ENCODE peak calls at places on chromosomes 13 and 19, in ten cellular contexts. W is psoas muscle, I is tibial artery, H is hepatocyte, J is Peyer's patch, U is neuronal stem cell, O is cardiac muscle cell, S is GM23248, P is kidney, V is HCT116. B is an unnamed sample.

GRCh38 chr13:26386026-26386425 is 132.1 kb downstream of the CDK8 start:
- DNase-seq in W (no peak), I (no peak), H (no peak), J (no peak), U (no peak), O (no peak), S (no peak), P (no peak), V (no peak), B (no peak)

GRCh38 chr13:60617863-60618733 is 221.1 kb downstream of the TDRD3 start:
- DNase-seq in W (no peak), I (no peak), H (peak; percentile 19), J (no peak), U (no peak), O (peak; percentile 63), S (peak; percentile 68), P (no peak), V (no peak), B (no peak)

GRCh38 chr13:90171649-90172048 is 1175.8 kb upstream of the MIR17HG start:
- DNase-seq in W (no peak), I (no peak), H (no peak), J (no peak), U (no peak), O (peak; percentile 3), S (peak; percentile 9), P (no peak), V (no peak), B (no peak)

GRCh38 chr19:54462713-54463530 is 656 bp downstream of the LENG9 start:
- DNase-seq in W (peak; percentile 82), I (peak; percentile 89), H (peak; percentile 73), J (peak; percentile 87), U (peak; percentile 59), O (peak; percentile 81), S (peak; percentile 85), P (peak; percentile 92), V (no peak), B (peak; percentile 69)

GRCh38 chr13:31093145-31093885 is 68.4 kb downstream of the HSPH1 start:
- DNase-seq in W (no peak), I (no peak), H (no peak), J (no peak), U (no peak), O (no peak), S (peak; percentile 54), P (no peak), V (no peak), B (no peak)

GRCh38 chr19:11221082-11221598 is 18.3 kb upstream of the ANGPTL8 start:
- DNase-seq in W (no peak), I (no peak), H (no peak), J (no peak), U (no peak), O (no peak), S (no peak), P (no peak), V (no peak), B (no peak)

GRCh38 chr13:92622905-92623304 is 603.7 kb upstream of the GPC6 start:
- DNase-seq in W (no peak), I (no peak), H (no peak), J (no peak), U (no peak), O (no peak), S (no peak), P (no peak), V (no peak), B (no peak)

GRCh38 chr19:51607920-51608562 is 22.2 kb downstream of the SIGLEC5 start:
- DNase-seq in W (peak; percentile 74), I (peak; percentile 76), H (peak; percentile 62), J (peak; percentile 69), U (peak; percentile 30), O (peak; percentile 87), S (peak; percentile 83), P (peak; percentile 84), V (peak; percentile 64), B (peak; percentile 38)

GRCh38 chr19:38700933-38701454 is 43.3 kb downstream of the CAPN12 start:
- DNase-seq in W (no peak), I (no peak), H (no peak), J (no peak), U (no peak), O (no peak), S (no peak), P (no peak), V (no peak), B (no peak)

GRCh38 chr19:45768644-45769053 is 403 bp downstream of the SIX5 start:
- DNase-seq in W (no peak), I (no peak), H (peak; percentile 66), J (no peak), U (no peak), O (peak; percentile 64), S (peak; percentile 81), P (peak; percentile 88), V (no peak), B (peak; percentile 33)

GRCh38 chr19:29467824-29468401 is 57.9 kb upstream of the VSTM2B start:
- DNase-seq in W (no peak), I (no peak), H (peak; percentile 52), J (no peak), U (peak; percentile 9), O (peak; percentile 11), S (peak; percentile 30), P (no peak), V (peak; percentile 41), B (no peak)

GRCh38 chr19:50607874-50608785 is 31.6 kb downstream of the SYT3 start:
- DNase-seq in W (peak; percentile 58), I (no peak), H (peak; percentile 95), J (peak; percentile 60), U (peak; percentile 94), O (peak; percentile 92), S (peak; percentile 73), P (peak; percentile 91), V (peak; percentile 13), B (peak; percentile 78)

GRCh38 chr19:18119243-18120105 is 21.9 kb downstream of the MAST3 start:
- DNase-seq in W (no peak), I (no peak), H (no peak), J (no peak), U (no peak), O (no peak), S (no peak), P (no peak), V (no peak), B (peak; percentile 83)
- H3K27ac ChIP-seq in W (no peak overlapping the region), I (peak overlapping the region; percentile 68), H (no peak overlapping the region), J (peak overlapping the region; percentile 52), U (no peak overlapping the region), O (no peak overlapping the region), S (no peak overlapping the region), P (no peak overlapping the region), V (no peak overlapping the region), B (peak overlapping the region; percentile 85)

DNA sequence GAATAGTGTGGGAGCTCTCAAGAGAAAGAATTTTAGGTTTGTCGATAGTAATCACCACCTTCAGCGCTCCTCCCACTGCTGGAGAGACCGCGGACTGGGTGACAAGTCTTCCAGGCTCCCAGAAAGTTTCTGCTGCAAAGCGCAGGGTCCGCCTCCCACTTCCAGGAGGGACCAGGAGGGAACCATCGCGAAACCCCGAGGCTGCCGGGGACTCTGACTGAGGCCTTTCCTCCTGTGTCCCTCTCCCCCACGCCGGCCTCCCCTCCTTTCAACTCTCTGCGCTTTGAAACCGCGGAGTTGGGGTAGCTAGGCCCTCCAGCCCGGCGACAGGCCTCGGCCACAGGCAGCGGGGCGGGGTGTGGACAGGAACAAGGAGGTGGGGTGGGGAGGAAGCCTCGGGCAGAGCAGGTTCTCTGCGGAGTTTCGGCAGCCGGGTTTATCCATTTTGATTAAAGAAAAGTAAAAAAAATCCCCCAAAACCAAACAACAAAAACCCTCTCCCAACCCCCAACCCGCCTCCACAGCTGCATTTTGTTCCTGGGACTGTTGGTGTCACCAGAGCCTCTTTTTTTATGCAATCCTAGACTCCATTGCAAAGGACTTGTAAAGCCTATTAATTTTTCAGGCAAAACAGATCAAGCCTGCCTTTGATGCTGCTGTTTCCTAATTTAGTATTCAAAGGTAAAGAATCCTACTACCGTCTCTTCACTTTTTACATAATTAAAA is 157.2 kb downstream of the TM9SF2 start:
- DNase-seq in W (peak; percentile 39), I (peak; percentile 66), H (peak; percentile 73), J (peak; percentile 67), U (peak; percentile 65), O (peak; percentile 69), S (peak; percentile 79), P (peak; percentile 85), V (no peak), B (peak; percentile 65)
- H3K4me3 ChIP-seq in W (peak overlapping the region; percentile 60), I (peak overlapping the region; percentile 47), H (peak overlapping the region; percentile 31), J (peak overlapping the region; percentile 42), U (peak overlapping the region; percentile 43), O (peak overlapping the region; percentile 7), S (peak overlapping the region; percentile 73), P (peak overlapping the region; percentile 42), V (no peak overlapping the region), B (peak overlapping the region; percentile 52)

GRCh38 chr13:42617262-42617661 is 43.3 kb downstream of the TNFSF11 start:
- DNase-seq in W (no peak), I (no peak), H (no peak), J (no peak), U (no peak), O (no peak), S (no peak), P (no peak), V (no peak), B (no peak)

GRCh38 chr13:42612021-42612765 is 38.2 kb downstream of the TNFSF11 start:
- DNase-seq in W (no peak), I (no peak), H (no peak), J (no peak), U (no peak), O (no peak), S (no peak), P (no peak), V (no peak), B (no peak)

GRCh38 chr13:42610623-42611022 is 36.7 kb downstream of the TNFSF11 start:
- DNase-seq in W (no peak), I (no peak), H (no peak), J (no peak), U (no peak), O (no peak), S (no peak), P (no peak), V (no peak), B (no peak)

GRCh38 chr13:42615691-42616090 is 41.7 kb downstream of the TNFSF11 start:
- DNase-seq in W (no peak), I (no peak), H (peak; percentile 28), J (no peak), U (no peak), O (no peak), S (no peak), P (no peak), V (no peak), B (no peak)
- H3K36me3 ChIP-seq in W (no peaks in the 10 kb centered on the region), I (no peaks in the 10 kb centered on the region), H (no peaks in the 10 kb centered on the region), J (no peaks in the 10 kb centered on the region), U (no peaks in the 10 kb centered on the region), O (no peaks in the 10 kb centered on the region), S (no peaks in the 10 kb centered on the region), P (no peaks in the 10 kb centered on the region), V (no peaks in the 10 kb centered on the region), B (no peaks in the 10 kb centered on the region)

DNA sequence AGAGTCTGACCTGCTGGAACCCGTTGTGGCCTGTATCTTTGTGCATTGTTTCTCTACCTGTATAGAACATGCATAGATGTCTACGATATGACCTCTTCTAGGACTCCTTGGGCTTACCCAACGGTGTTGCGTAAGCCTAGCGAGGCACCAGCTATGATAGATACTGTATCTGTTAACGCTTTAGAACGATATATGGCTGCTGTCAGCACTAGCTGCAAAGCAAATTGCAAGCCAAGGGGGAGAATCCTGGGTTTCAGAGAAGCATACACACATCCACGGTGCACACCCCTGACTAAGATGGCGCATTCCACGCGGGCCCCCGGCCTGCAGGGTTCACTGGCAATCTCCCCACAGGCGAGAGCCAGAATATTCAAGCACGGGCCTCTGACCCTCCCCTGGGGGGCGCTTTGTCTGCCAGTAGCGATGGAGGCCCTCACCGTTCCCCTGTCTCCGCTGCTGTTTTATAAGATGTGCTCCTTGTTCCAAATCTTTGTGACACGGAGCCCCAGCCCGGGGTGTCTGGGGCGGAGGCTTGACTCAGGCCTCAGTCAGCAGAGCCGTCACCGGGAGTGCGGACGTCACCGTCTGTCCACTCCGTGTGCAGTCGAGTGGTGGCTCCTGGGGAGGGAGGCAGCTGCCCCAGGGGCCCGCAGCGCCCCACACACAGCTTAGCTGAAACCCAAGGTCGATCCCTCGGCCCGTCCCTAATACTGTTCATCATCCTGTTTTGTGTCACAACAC is 12.9 kb upstream of the RPS15 start:
- DNase-seq in W (no peak), I (no peak), H (no peak), J (no peak), U (no peak), O (peak; percentile 24), S (no peak), P (no peak), V (no peak), B (no peak)
- H3K27ac ChIP-seq in W (no peak overlapping the region), I (no peak overlapping the region), H (peak overlapping the region; percentile 86), J (no peak overlapping the region), U (no peak overlapping the region), O (no peak overlapping the region), S (no peak overlapping the region), P (no peak overlapping the region), V (no peak overlapping the region), B (no peak overlapping the region)

B was measured in CD4-positive, alpha-beta memory T cell.